ENCODE peak calls at places on chromosomes 6 and 20, in six cellular contexts. One of them, this sample, is unnamed.

GRCh38 chr6:111874030-111874425 is 776 bp upstream of the FYN start:
- DNase-seq in NCI-H146: peak; percentile 29
- DNase-seq in activated T-helper 1 cell treated with Interleukin-2 at 50 U/mL for 16 hours: peak; percentile 20
- DNase-seq in stimulated activated CD4-positive, alpha-beta T cell treated with anti-CD3 and anti-CD28 coated beads, Interleukin-15, amount 100 ng/mL, for 1 hour: no peak
- DNase-seq in stimulated activated CD8-positive, alpha-beta memory T cell treated with anti-CD3 and anti-CD28 coated beads, Interleukin-2, amount 100 ng/mL, for 48 hours: peak; percentile 46
- DNase-seq in effector CD4-positive, alpha-beta T cell: peak; percentile 67
- DNase-seq in this sample: no peak

GRCh38 chr6:39357998-39358686 is 35.6 kb upstream of the KCNK16 start:
- DNase-seq in stimulated activated CD4-positive, alpha-beta T cell treated with anti-CD3 and anti-CD28 coated beads, Interleukin-15, amount 100 ng/mL, for 1 hour: no peak
- DNase-seq in stimulated activated CD8-positive, alpha-beta memory T cell treated with anti-CD3 and anti-CD28 coated beads, Interleukin-2, amount 100 ng/mL, for 48 hours: no peak
- DNase-seq in NCI-H146: peak; percentile 13
- DNase-seq in activated T-helper 1 cell treated with Interleukin-2 at 50 U/mL for 16 hours: no peak
- DNase-seq in effector CD4-positive, alpha-beta T cell: no peak
- DNase-seq in this sample: no peak

GRCh38 chr20:63083831-63084562 is 77.2 kb upstream of the BHLHE23 start:
- DNase-seq in stimulated activated CD4-positive, alpha-beta T cell treated with anti-CD3 and anti-CD28 coated beads, Interleukin-15, amount 100 ng/mL, for 1 hour: no peak
- DNase-seq in activated T-helper 1 cell treated with Interleukin-2 at 50 U/mL for 16 hours: no peak
- DNase-seq in effector CD4-positive, alpha-beta T cell: no peak
- DNase-seq in stimulated activated CD8-positive, alpha-beta memory T cell treated with anti-CD3 and anti-CD28 coated beads, Interleukin-2, amount 100 ng/mL, for 48 hours: no peak
- DNase-seq in NCI-H146: no peak
- DNase-seq in this sample: no peak

GRCh38 chr6:31836036-31836675 is 8.6 kb downstream of the HSPA1B start:
- DNase-seq in stimulated activated CD4-positive, alpha-beta T cell treated with anti-CD3 and anti-CD28 coated beads, Interleukin-15, amount 100 ng/mL, for 1 hour: no peak
- DNase-seq in activated T-helper 1 cell treated with Interleukin-2 at 50 U/mL for 16 hours: no peak
- DNase-seq in NCI-H146: peak; percentile 42
- DNase-seq in stimulated activated CD8-positive, alpha-beta memory T cell treated with anti-CD3 and anti-CD28 coated beads, Interleukin-2, amount 100 ng/mL, for 48 hours: no peak
- DNase-seq in effector CD4-positive, alpha-beta T cell: no peak
- DNase-seq in this sample: no peak

GRCh38 chr6:15265787-15266186 is 19.9 kb downstream of the JARID2 start:
- DNase-seq in activated T-helper 1 cell treated with Interleukin-2 at 50 U/mL for 16 hours: no peak
- DNase-seq in effector CD4-positive, alpha-beta T cell: no peak
- DNase-seq in stimulated activated CD4-positive, alpha-beta T cell treated with anti-CD3 and anti-CD28 coated beads, Interleukin-15, amount 100 ng/mL, for 1 hour: no peak
- DNase-seq in NCI-H146: no peak
- DNase-seq in stimulated activated CD8-positive, alpha-beta memory T cell treated with anti-CD3 and anti-CD28 coated beads, Interleukin-2, amount 100 ng/mL, for 48 hours: no peak
- DNase-seq in this sample: no peak

GRCh38 chr20:49179368-49180277 is 8.5 kb downstream of the STAU1 start:
- DNase-seq in stimulated activated CD4-positive, alpha-beta T cell treated with anti-CD3 and anti-CD28 coated beads, Interleukin-15, amount 100 ng/mL, for 1 hour: no peak
- DNase-seq in activated T-helper 1 cell treated with Interleukin-2 at 50 U/mL for 16 hours: no peak
- DNase-seq in stimulated activated CD8-positive, alpha-beta memory T cell treated with anti-CD3 and anti-CD28 coated beads, Interleukin-2, amount 100 ng/mL, for 48 hours: no peak
- DNase-seq in NCI-H146: no peak
- DNase-seq in effector CD4-positive, alpha-beta T cell: no peak
- DNase-seq in this sample: no peak

GRCh38 chr6:146850238-146850896 is 251.6 kb downstream of the ADGB start:
- DNase-seq in effector CD4-positive, alpha-beta T cell: no peak
- DNase-seq in stimulated activated CD8-positive, alpha-beta memory T cell treated with anti-CD3 and anti-CD28 coated beads, Interleukin-2, amount 100 ng/mL, for 48 hours: no peak
- DNase-seq in activated T-helper 1 cell treated with Interleukin-2 at 50 U/mL for 16 hours: no peak
- DNase-seq in stimulated activated CD4-positive, alpha-beta T cell treated with anti-CD3 and anti-CD28 coated beads, Interleukin-15, amount 100 ng/mL, for 1 hour: no peak
- DNase-seq in NCI-H146: no peak
- DNase-seq in this sample: no peak

GRCh38 chr6:157536218-157536534 is 155.2 kb downstream of the ZDHHC14 start:
- DNase-seq in NCI-H146: no peak
- DNase-seq in effector CD4-positive, alpha-beta T cell: no peak
- DNase-seq in stimulated activated CD8-positive, alpha-beta memory T cell treated with anti-CD3 and anti-CD28 coated beads, Interleukin-2, amount 100 ng/mL, for 48 hours: no peak
- DNase-seq in activated T-helper 1 cell treated with Interleukin-2 at 50 U/mL for 16 hours: no peak
- DNase-seq in stimulated activated CD4-positive, alpha-beta T cell treated with anti-CD3 and anti-CD28 coated beads, Interleukin-15, amount 100 ng/mL, for 1 hour: no peak
- DNase-seq in this sample: no peak

GRCh38 chr6:8738951-8739350 is 303.6 kb upstream of the SLC35B3 start:
- DNase-seq in NCI-H146: no peak
- DNase-seq in effector CD4-positive, alpha-beta T cell: no peak
- DNase-seq in stimulated activated CD4-positive, alpha-beta T cell treated with anti-CD3 and anti-CD28 coated beads, Interleukin-15, amount 100 ng/mL, for 1 hour: no peak
- DNase-seq in stimulated activated CD8-positive, alpha-beta memory T cell treated with anti-CD3 and anti-CD28 coated beads, Interleukin-2, amount 100 ng/mL, for 48 hours: no peak
- DNase-seq in activated T-helper 1 cell treated with Interleukin-2 at 50 U/mL for 16 hours: no peak
- DNase-seq in this sample: no peak

GRCh38 chr6:106508836-106509235 is 120.5 kb downstream of the RTN4IP1 start:
- DNase-seq in effector CD4-positive, alpha-beta T cell: no peak
- DNase-seq in NCI-H146: no peak
- DNase-seq in stimulated activated CD4-positive, alpha-beta T cell treated with anti-CD3 and anti-CD28 coated beads, Interleukin-15, amount 100 ng/mL, for 1 hour: no peak
- DNase-seq in stimulated activated CD8-positive, alpha-beta memory T cell treated with anti-CD3 and anti-CD28 coated beads, Interleukin-2, amount 100 ng/mL, for 48 hours: no peak
- DNase-seq in activated T-helper 1 cell treated with Interleukin-2 at 50 U/mL for 16 hours: no peak
- DNase-seq in this sample: no peak

GRCh38 chr20:48544402-48545333 is 283.1 kb downstream of the PREX1 start:
- DNase-seq in stimulated activated CD8-positive, alpha-beta memory T cell treated with anti-CD3 and anti-CD28 coated beads, Interleukin-2, amount 100 ng/mL, for 48 hours: no peak
- DNase-seq in activated T-helper 1 cell treated with Interleukin-2 at 50 U/mL for 16 hours: no peak
- DNase-seq in effector CD4-positive, alpha-beta T cell: no peak
- DNase-seq in NCI-H146: peak; percentile 48
- DNase-seq in stimulated activated CD4-positive, alpha-beta T cell treated with anti-CD3 and anti-CD28 coated beads, Interleukin-15, amount 100 ng/mL, for 1 hour: no peak
- DNase-seq in this sample: no peak

GRCh38 chr6:118284736-118285360 is 263.2 kb upstream of the PLN start:
- DNase-seq in stimulated activated CD8-positive, alpha-beta memory T cell treated with anti-CD3 and anti-CD28 coated beads, Interleukin-2, amount 100 ng/mL, for 48 hours: no peak
- DNase-seq in activated T-helper 1 cell treated with Interleukin-2 at 50 U/mL for 16 hours: no peak
- DNase-seq in stimulated activated CD4-positive, alpha-beta T cell treated with anti-CD3 and anti-CD28 coated beads, Interleukin-15, amount 100 ng/mL, for 1 hour: no peak
- DNase-seq in effector CD4-positive, alpha-beta T cell: no peak
- DNase-seq in NCI-H146: no peak
- DNase-seq in this sample: peak; percentile 14

GRCh38 chr6:4612636-4613171 is 163.5 kb upstream of the CDYL start:
- DNase-seq in stimulated activated CD8-positive, alpha-beta memory T cell treated with anti-CD3 and anti-CD28 coated beads, Interleukin-2, amount 100 ng/mL, for 48 hours: no peak
- DNase-seq in effector CD4-positive, alpha-beta T cell: no peak
- DNase-seq in activated T-helper 1 cell treated with Interleukin-2 at 50 U/mL for 16 hours: no peak
- DNase-seq in NCI-H146: no peak
- DNase-seq in stimulated activated CD4-positive, alpha-beta T cell treated with anti-CD3 and anti-CD28 coated beads, Interleukin-15, amount 100 ng/mL, for 1 hour: no peak
- DNase-seq in this sample: no peak

GRCh38 chr20:36956674-36957073 is 5.2 kb upstream of the SAMHD1 start:
- DNase-seq in stimulated activated CD8-positive, alpha-beta memory T cell treated with anti-CD3 and anti-CD28 coated beads, Interleukin-2, amount 100 ng/mL, for 48 hours: no peak
- DNase-seq in activated T-helper 1 cell treated with Interleukin-2 at 50 U/mL for 16 hours: no peak
- DNase-seq in stimulated activated CD4-positive, alpha-beta T cell treated with anti-CD3 and anti-CD28 coated beads, Interleukin-15, amount 100 ng/mL, for 1 hour: no peak
- DNase-seq in effector CD4-positive, alpha-beta T cell: no peak
- DNase-seq in NCI-H146: no peak
- DNase-seq in this sample: no peak

GRCh38 chr6:141413196-141413595 is 719.5 kb upstream of the GJE1 start:
- DNase-seq in effector CD4-positive, alpha-beta T cell: no peak
- DNase-seq in stimulated activated CD4-positive, alpha-beta T cell treated with anti-CD3 and anti-CD28 coated beads, Interleukin-15, amount 100 ng/mL, for 1 hour: no peak
- DNase-seq in activated T-helper 1 cell treated with Interleukin-2 at 50 U/mL for 16 hours: no peak
- DNase-seq in stimulated activated CD8-positive, alpha-beta memory T cell treated with anti-CD3 and anti-CD28 coated beads, Interleukin-2, amount 100 ng/mL, for 48 hours: no peak
- DNase-seq in NCI-H146: no peak
- DNase-seq in this sample: no peak

GRCh38 chr6:2952557-2953095 is 18.7 kb downstream of the SERPINB6 start:
- DNase-seq in activated T-helper 1 cell treated with Interleukin-2 at 50 U/mL for 16 hours: peak; percentile 20
- DNase-seq in effector CD4-positive, alpha-beta T cell: no peak
- DNase-seq in stimulated activated CD8-positive, alpha-beta memory T cell treated with anti-CD3 and anti-CD28 coated beads, Interleukin-2, amount 100 ng/mL, for 48 hours: peak; percentile 40
- DNase-seq in stimulated activated CD4-positive, alpha-beta T cell treated with anti-CD3 and anti-CD28 coated beads, Interleukin-15, amount 100 ng/mL, for 1 hour: peak; percentile 33
- DNase-seq in NCI-H146: peak; percentile 60
- DNase-seq in this sample: no peak

GRCh38 chr6:145155411-145155810 is 579.9 kb downstream of the EPM2A start:
- DNase-seq in activated T-helper 1 cell treated with Interleukin-2 at 50 U/mL for 16 hours: no peak
- DNase-seq in stimulated activated CD4-positive, alpha-beta T cell treated with anti-CD3 and anti-CD28 coated beads, Interleukin-15, amount 100 ng/mL, for 1 hour: no peak
- DNase-seq in effector CD4-positive, alpha-beta T cell: no peak
- DNase-seq in stimulated activated CD8-positive, alpha-beta memory T cell treated with anti-CD3 and anti-CD28 coated beads, Interleukin-2, amount 100 ng/mL, for 48 hours: no peak
- DNase-seq in NCI-H146: no peak
- DNase-seq in this sample: no peak

GRCh38 chr20:41348430-41349172 is 8.0 kb downstream of the LPIN3 start:
- DNase-seq in activated T-helper 1 cell treated with Interleukin-2 at 50 U/mL for 16 hours: no peak
- DNase-seq in stimulated activated CD4-positive, alpha-beta T cell treated with anti-CD3 and anti-CD28 coated beads, Interleukin-15, amount 100 ng/mL, for 1 hour: no peak
- DNase-seq in effector CD4-positive, alpha-beta T cell: no peak
- DNase-seq in NCI-H146: no peak
- DNase-seq in stimulated activated CD8-positive, alpha-beta memory T cell treated with anti-CD3 and anti-CD28 coated beads, Interleukin-2, amount 100 ng/mL, for 48 hours: no peak
- DNase-seq in this sample: no peak

GRCh38 chr6:122969999-122970398 is 26.0 kb upstream of the CLVS2 start:
- DNase-seq in activated T-helper 1 cell treated with Interleukin-2 at 50 U/mL for 16 hours: no peak
- DNase-seq in NCI-H146: peak; percentile 24
- DNase-seq in effector CD4-positive, alpha-beta T cell: no peak
- DNase-seq in stimulated activated CD4-positive, alpha-beta T cell treated with anti-CD3 and anti-CD28 coated beads, Interleukin-15, amount 100 ng/mL, for 1 hour: no peak
- DNase-seq in stimulated activated CD8-positive, alpha-beta memory T cell treated with anti-CD3 and anti-CD28 coated beads, Interleukin-2, amount 100 ng/mL, for 48 hours: no peak
- DNase-seq in this sample: no peak

GRCh38 chr6:168905451-168906090 is 348.1 kb downstream of the THBS2 start:
- DNase-seq in effector CD4-positive, alpha-beta T cell: no peak
- DNase-seq in activated T-helper 1 cell treated with Interleukin-2 at 50 U/mL for 16 hours: no peak
- DNase-seq in stimulated activated CD8-positive, alpha-beta memory T cell treated with anti-CD3 and anti-CD28 coated beads, Interleukin-2, amount 100 ng/mL, for 48 hours: no peak
- DNase-seq in stimulated activated CD4-positive, alpha-beta T cell treated with anti-CD3 and anti-CD28 coated beads, Interleukin-15, amount 100 ng/mL, for 1 hour: no peak
- DNase-seq in NCI-H146: no peak
- DNase-seq in this sample: no peak

GRCh38 chr6:104953410-104953953 is 3.4 kb upstream of the LIN28B start:
- DNase-seq in effector CD4-positive, alpha-beta T cell: no peak
- DNase-seq in activated T-helper 1 cell treated with Interleukin-2 at 50 U/mL for 16 hours: no peak
- DNase-seq in stimulated activated CD8-positive, alpha-beta memory T cell treated with anti-CD3 and anti-CD28 coated beads, Interleukin-2, amount 100 ng/mL, for 48 hours: no peak
- DNase-seq in NCI-H146: no peak
- DNase-seq in stimulated activated CD4-positive, alpha-beta T cell treated with anti-CD3 and anti-CD28 coated beads, Interleukin-15, amount 100 ng/mL, for 1 hour: no peak
- DNase-seq in this sample: no peak

GRCh38 chr6:111187874-111188273 is 100.6 kb downstream of the SLC16A10 start:
- DNase-seq in stimulated activated CD4-positive, alpha-beta T cell treated with anti-CD3 and anti-CD28 coated beads, Interleukin-15, amount 100 ng/mL, for 1 hour: no peak
- DNase-seq in stimulated activated CD8-positive, alpha-beta memory T cell treated with anti-CD3 and anti-CD28 coated beads, Interleukin-2, amount 100 ng/mL, for 48 hours: no peak
- DNase-seq in activated T-helper 1 cell treated with Interleukin-2 at 50 U/mL for 16 hours: no peak
- DNase-seq in effector CD4-positive, alpha-beta T cell: no peak
- DNase-seq in NCI-H146: no peak
- DNase-seq in this sample: no peak

GRCh38 chr6:100103194-100103593 is 109.2 kb upstream of the MCHR2 start:
- DNase-seq in activated T-helper 1 cell treated with Interleukin-2 at 50 U/mL for 16 hours: no peak
- DNase-seq in effector CD4-positive, alpha-beta T cell: no peak
- DNase-seq in NCI-H146: no peak
- DNase-seq in stimulated activated CD4-positive, alpha-beta T cell treated with anti-CD3 and anti-CD28 coated beads, Interleukin-15, amount 100 ng/mL, for 1 hour: no peak
- DNase-seq in stimulated activated CD8-positive, alpha-beta memory T cell treated with anti-CD3 and anti-CD28 coated beads, Interleukin-2, amount 100 ng/mL, for 48 hours: no peak
- DNase-seq in this sample: no peak

GRCh38 chr6:160051390-160051789 is 70.2 kb upstream of the SLC22A1 start:
- DNase-seq in activated T-helper 1 cell treated with Interleukin-2 at 50 U/mL for 16 hours: no peak
- DNase-seq in stimulated activated CD4-positive, alpha-beta T cell treated with anti-CD3 and anti-CD28 coated beads, Interleukin-15, amount 100 ng/mL, for 1 hour: no peak
- DNase-seq in effector CD4-positive, alpha-beta T cell: no peak
- DNase-seq in stimulated activated CD8-positive, alpha-beta memory T cell treated with anti-CD3 and anti-CD28 coated beads, Interleukin-2, amount 100 ng/mL, for 48 hours: no peak
- DNase-seq in NCI-H146: no peak
- DNase-seq in this sample: no peak

GRCh38 chr20:59525500-59526241 is 78.7 kb upstream of the PHACTR3 start:
- DNase-seq in activated T-helper 1 cell treated with Interleukin-2 at 50 U/mL for 16 hours: no peak
- DNase-seq in stimulated activated CD8-positive, alpha-beta memory T cell treated with anti-CD3 and anti-CD28 coated beads, Interleukin-2, amount 100 ng/mL, for 48 hours: peak; percentile 24
- DNase-seq in NCI-H146: peak; percentile 16
- DNase-seq in stimulated activated CD4-positive, alpha-beta T cell treated with anti-CD3 and anti-CD28 coated beads, Interleukin-15, amount 100 ng/mL, for 1 hour: peak; percentile 17
- DNase-seq in effector CD4-positive, alpha-beta T cell: no peak
- DNase-seq in this sample: no peak

GRCh38 chr20:45293041-45294002 is 13.3 kb upstream of the RBPJL start:
- DNase-seq in stimulated activated CD8-positive, alpha-beta memory T cell treated with anti-CD3 and anti-CD28 coated beads, Interleukin-2, amount 100 ng/mL, for 48 hours: peak; percentile 78
- DNase-seq in NCI-H146: peak; percentile 74
- DNase-seq in stimulated activated CD4-positive, alpha-beta T cell treated with anti-CD3 and anti-CD28 coated beads, Interleukin-15, amount 100 ng/mL, for 1 hour: peak; percentile 80
- DNase-seq in effector CD4-positive, alpha-beta T cell: peak; percentile 71
- DNase-seq in activated T-helper 1 cell treated with Interleukin-2 at 50 U/mL for 16 hours: peak; percentile 64
- DNase-seq in this sample: peak; percentile 67

GRCh38 chr20:59705651-59706101 is 101.3 kb downstream of the PHACTR3 start:
- DNase-seq in NCI-H146: no peak
- DNase-seq in effector CD4-positive, alpha-beta T cell: no peak
- DNase-seq in stimulated activated CD4-positive, alpha-beta T cell treated with anti-CD3 and anti-CD28 coated beads, Interleukin-15, amount 100 ng/mL, for 1 hour: no peak
- DNase-seq in stimulated activated CD8-positive, alpha-beta memory T cell treated with anti-CD3 and anti-CD28 coated beads, Interleukin-2, amount 100 ng/mL, for 48 hours: no peak
- DNase-seq in activated T-helper 1 cell treated with Interleukin-2 at 50 U/mL for 16 hours: no peak
- DNase-seq in this sample: no peak

This sample was measured in KG1.